ENCODE peak calls at places on chromosomes 16 and 17, in four cellular contexts. Q is HCT116, U is GM12878, A is ovary. E is an unnamed sample.

GRCh38 chr17:77581480-77581879 is 377.0 kb upstream of the TNRC6C start:
- DNase-seq in A (no peak), U (no peak), Q (no peak), E (no peak)

GRCh38 chr16:22739077-22739476 is 74.9 kb upstream of the HS3ST2 start:
- DNase-seq in A (no peak), U (no peak), Q (no peak), E (no peak)

GRCh38 chr16:69402448-69402847 is 16.6 kb upstream of the TERF2 start:
- DNase-seq in U (no peak), A (no peak), Q (no peak), E (no peak)

GRCh38 chr17:36910513-36910912 is 26.8 kb upstream of the LHX1 start:
- DNase-seq in Q (no peak), U (no peak), A (no peak), E (no peak)

GRCh38 chr17:37849617-37849972 is 74.6 kb upstream of the TBC1D3K start:
- DNase-seq in U (no peak), A (no peak), Q (no peak), E (no peak)

GRCh38 chr17:73196500-73196899 is 3.6 kb downstream of the COG1 start:
- DNase-seq in U (no peak), Q (no peak), A (peak; percentile 58), E (peak; percentile 82)

GRCh38 chr16:47732806-47733150 is 271.6 kb downstream of the PHKB start:
- DNase-seq in A (no peak), U (no peak), Q (peak; percentile 10), E (no peak)

GRCh38 chr17:13047016-13047415 is 29.2 kb upstream of the ELAC2 start:
- DNase-seq in Q (no peak), A (no peak), U (no peak), E (no peak)

GRCh38 chr16:60636117-60636516 is 1400.1 kb downstream of the CDH8 start:
- DNase-seq in U (no peak), Q (no peak), A (no peak), E (no peak)

GRCh38 chr16:10871157-10871991 is 5.6 kb upstream of the CIITA start:
- DNase-seq in Q (peak; percentile 41), U (peak; percentile 86), A (no peak), E (no peak)

GRCh38 chr17:77634710-77635109 is 323.8 kb upstream of the TNRC6C start:
- DNase-seq in Q (no peak), A (no peak), U (peak; percentile 8), E (no peak)

GRCh38 chr17:31054761-31055160 is 40.0 kb upstream of the NF1 start:
- DNase-seq in Q (no peak), A (no peak), U (no peak), E (no peak)

GRCh38 chr16:24611310-24611709 is 71.9 kb downstream of the RBBP6 start:
- DNase-seq in Q (no peak), U (no peak), A (no peak), E (no peak)

GRCh38 chr16:24610421-24610765 is 71.0 kb downstream of the RBBP6 start:
- DNase-seq in Q (no peak), A (peak; percentile 31), U (no peak), E (peak; percentile 22)

GRCh38 chr16:24609417-24609739 is 70.0 kb downstream of the RBBP6 start:
- DNase-seq in Q (no peak), A (no peak), U (no peak), E (no peak)

GRCh38 chr16:24612656-24613055 is 73.3 kb downstream of the RBBP6 start:
- DNase-seq in U (no peak), A (no peak), Q (no peak), E (no peak)

DNA sequence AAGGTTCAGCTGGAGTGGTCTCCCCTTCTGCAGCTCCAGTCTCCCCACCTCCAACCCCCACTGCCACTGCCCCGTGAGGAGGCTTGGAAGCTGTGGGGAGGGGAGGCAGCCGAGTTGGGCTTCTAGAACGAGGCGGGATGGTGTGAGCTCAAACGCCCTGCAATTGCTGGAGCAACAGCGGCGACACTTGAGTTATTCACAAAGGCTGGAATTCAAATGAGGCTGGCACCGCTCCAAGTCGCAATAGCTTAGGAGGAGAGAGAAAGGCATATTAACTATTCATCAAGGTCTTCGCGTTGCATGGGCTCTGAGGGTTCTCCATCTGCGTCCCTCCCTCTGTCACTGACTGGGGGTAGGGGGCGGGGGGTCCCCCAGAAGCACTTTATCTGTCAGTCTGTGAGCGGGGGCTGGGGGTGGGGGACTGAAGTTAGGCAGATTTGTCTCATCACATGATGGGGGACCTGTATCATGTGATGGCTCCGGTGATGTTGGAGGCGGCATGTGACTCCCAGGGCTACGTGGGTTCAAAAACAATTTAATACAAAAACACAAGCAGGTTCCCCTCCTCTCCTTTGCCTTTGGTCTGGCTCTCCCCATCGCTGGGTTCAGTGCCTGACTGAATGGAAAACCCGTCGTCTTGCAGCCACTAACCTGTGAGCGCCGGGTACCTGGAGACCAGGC is 70.5 kb downstream of the RBBP6 start:
- DNase-seq in U (no peak), A (peak; percentile 69), Q (no peak), E (peak; percentile 44)
- H3K4me3 ChIP-seq in U (no peak overlapping the region), A (peak overlapping the region; percentile 28), Q (no peak overlapping the region), E (peak overlapping the region; percentile 51)

DNA sequence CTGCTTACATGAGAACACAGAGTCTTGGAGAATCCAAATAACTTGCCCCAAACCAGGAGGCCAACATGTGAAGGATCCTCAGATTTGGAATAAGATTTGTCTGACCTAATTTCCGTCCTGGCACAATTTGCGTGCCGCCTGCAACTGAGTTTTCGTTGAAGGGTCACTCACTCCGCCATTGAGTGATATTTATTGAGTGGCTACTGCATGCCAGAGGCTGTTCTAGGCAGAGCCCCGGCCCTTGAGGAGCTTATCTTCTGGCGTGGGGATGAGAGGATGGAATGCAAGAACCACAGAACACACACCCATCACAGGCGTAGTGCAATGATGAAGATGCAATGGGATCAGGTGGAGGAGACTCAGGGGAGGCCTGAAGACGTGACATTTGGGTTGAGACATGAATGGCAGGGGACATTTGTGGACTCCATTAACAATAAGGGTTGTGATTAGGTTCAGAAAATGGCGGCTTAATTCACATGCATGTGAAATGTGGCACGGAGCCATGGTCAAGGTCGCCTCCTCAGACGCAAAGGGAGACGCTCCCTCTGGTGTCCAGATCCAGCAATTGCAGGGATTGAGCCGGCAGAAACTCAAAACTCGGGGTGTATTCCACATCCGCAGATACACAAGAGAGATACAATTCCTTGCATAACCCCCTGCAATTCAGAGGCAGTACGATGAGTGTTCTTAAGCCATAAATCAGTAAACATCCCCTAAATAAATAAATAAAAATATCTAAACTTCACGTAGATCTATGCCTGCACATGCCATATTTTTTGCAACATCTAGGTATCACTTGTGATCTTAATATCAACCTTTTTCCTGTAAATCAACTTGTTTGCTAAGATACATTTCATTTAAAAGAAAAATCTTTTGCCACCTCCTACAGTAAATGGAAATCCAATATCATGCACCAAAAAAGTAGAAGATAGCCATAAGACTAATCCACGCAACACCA is 57.9 kb upstream of the CACNG4 start:
- DNase-seq in Q (peak; percentile 81), U (peak; percentile 25), A (peak; percentile 84), E (peak; percentile 90)
- TF ChIP-seq CTCF in Q (peak; percentile 99), U (peak; percentile 83), A (peak; percentile 52), E (peak; percentile 98)

GRCh38 chr17:17191961-17192381 is 14.2 kb downstream of the PLD6 start:
- DNase-seq in Q (no peak), U (no peak), A (no peak), E (no peak)

GRCh38 chr17:17190188-17190587 is 15.9 kb downstream of the PLD6 start:
- DNase-seq in Q (no peak), U (no peak), A (no peak), E (no peak)

GRCh38 chr17:17191346-17191792 is 14.8 kb downstream of the PLD6 start:
- DNase-seq in A (no peak), Q (no peak), U (no peak), E (no peak)

GRCh38 chr17:17188586-17188985 is 17.5 kb downstream of the PLD6 start:
- DNase-seq in Q (no peak), A (no peak), U (no peak), E (no peak)

DNA sequence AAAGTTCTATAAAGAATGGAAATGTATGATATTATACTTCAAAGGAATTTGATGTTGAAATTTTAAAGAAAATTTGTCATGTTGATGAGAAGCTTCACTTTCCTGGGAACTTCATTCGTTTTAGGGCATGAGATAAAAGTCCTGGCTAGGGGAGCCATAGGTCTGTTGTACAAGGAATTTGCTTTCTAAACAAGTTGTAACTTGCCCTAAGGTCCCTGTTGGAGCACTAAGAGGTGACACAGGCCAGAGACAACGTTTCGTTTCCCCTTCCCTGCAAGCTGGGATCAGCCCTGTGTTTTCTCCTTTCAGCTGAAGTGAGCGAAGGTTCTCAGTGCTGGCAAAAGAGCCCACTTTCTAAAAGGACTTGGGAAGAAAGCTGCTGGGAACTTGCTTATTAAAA is 16.6 kb downstream of the PLD6 start:
- DNase-seq in Q (no peak), U (no peak), A (no peak), E (no peak)
- H3K4me1 ChIP-seq in Q (peaks cover 6% of the 10 kb centered on the region), U (peaks cover 22% of the 10 kb centered on the region), A (peaks cover 7% of the 10 kb centered on the region), E (no peaks in the 10 kb centered on the region)

GRCh38 chr17:18960803-18961511 is 9.0 kb downstream of the SLC5A10 start:
- DNase-seq in A (peak; percentile 75), U (peak; percentile 44), Q (no peak), E (peak; percentile 78)

GRCh38 chr17:18963126-18964017 is 11.4 kb downstream of the SLC5A10 start:
- DNase-seq in U (no peak), A (peak; percentile 18), Q (no peak), E (no peak)

GRCh38 chr17:18962494-18962815 is 10.5 kb downstream of the SLC5A10 start:
- DNase-seq in Q (no peak), U (no peak), A (no peak), E (no peak)

GRCh38 chr17:18960241-18960665 is 8.3 kb downstream of the SLC5A10 start:
- DNase-seq in Q (no peak), U (no peak), A (no peak), E (no peak)

DNA sequence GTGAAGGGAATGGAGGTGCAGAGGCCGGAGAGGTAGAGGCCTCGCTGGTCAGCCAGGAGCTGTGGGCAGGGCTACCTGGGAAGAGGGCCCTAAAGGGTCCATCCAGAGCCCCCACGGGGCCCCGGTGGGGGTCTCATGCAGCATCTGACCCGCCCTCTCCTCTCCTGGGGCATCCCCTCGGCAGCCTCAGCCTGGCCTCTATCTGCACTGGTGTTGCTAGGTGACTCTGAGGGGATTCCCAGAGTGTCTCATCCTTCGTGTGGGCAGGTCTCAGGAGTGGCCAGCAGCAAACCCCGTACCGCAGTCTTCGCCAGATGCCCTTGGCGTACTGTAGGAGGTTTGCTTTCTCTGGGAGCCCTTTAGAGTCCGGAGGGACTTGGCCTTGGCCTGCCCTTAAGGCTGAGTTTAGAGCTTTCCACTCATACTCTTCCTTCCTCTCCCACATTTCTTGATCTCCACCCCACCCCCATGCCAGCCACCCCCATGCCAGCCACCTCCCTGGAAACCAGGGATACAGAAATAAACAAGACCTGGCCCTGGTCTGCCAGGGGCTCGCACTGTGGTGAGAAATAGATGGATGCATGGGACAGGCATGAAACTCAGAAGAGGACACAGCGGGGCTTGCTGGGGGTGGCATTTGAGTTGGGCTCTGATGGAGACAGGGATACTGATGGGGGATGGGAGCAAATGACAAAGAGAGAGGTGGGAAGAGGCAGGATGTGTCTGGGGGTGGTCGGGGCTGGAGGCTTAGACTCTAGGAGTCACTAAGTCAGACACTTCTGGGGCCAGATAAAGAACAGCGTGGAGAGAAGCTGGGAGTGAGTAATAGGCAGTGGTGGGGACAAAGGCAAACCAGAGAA is 9.9 kb downstream of the SLC5A10 start:
- DNase-seq in A (no peak), Q (no peak), U (no peak), E (no peak)
- H3K4me3 ChIP-seq in A (no peak overlapping the region), Q (no peak overlapping the region), U (no peak overlapping the region), E (no peak overlapping the region)

E was measured in BE2C.